ENCODE peak calls at places on chromosomes 12 and 14, in six cellular contexts. B, H, I, C, T and F are unnamed samples.

GRCh38 chr12:110796952-110797351 is 49.8 kb upstream of the CCDC63 start:
- DNase-seq in I (no peak), B (no peak), T (peak; percentile 12), H (no peak), C (no peak), F (no peak)

GRCh38 chr12:56221233-56221756 is 427 bp downstream of the RNF41 start:
- DNase-seq in T (peak; percentile 73), C (no peak), H (peak; percentile 70), I (no peak), B (no peak), F (no peak)

GRCh38 chr14:33061667-33062325 is 123.1 kb downstream of the NPAS3 start:
- DNase-seq in C (no peak), I (no peak), B (no peak), H (no peak), T (no peak), F (no peak)

GRCh38 chr14:63454863-63455622 is 88.1 kb downstream of the PPP2R5E start:
- DNase-seq in B (peak; percentile 21), I (no peak), C (peak; percentile 27), T (peak; percentile 25), H (no peak), F (peak; percentile 66)

GRCh38 chr14:89377544-89377943 is 39.5 kb downstream of the FOXN3 start:
- DNase-seq in T (no peak), H (no peak), I (no peak), C (no peak), B (no peak), F (no peak)

GRCh38 chr14:26939756-26940155 is 341.9 kb upstream of the NOVA1 start:
- DNase-seq in C (no peak), B (no peak), I (no peak), T (no peak), H (no peak), F (no peak)

GRCh38 chr14:64796369-64796768 is 83.3 kb downstream of the SPTB start:
- DNase-seq in C (no peak), T (no peak), H (no peak), I (no peak), B (no peak), F (no peak)

GRCh38 chr12:8687846-8688601 is 9.8 kb upstream of the RIMKLB start:
- DNase-seq in H (peak; percentile 97), C (peak; percentile 40), T (peak; percentile 64), B (peak; percentile 63), I (no peak), F (no peak)

GRCh38 chr14:97061198-97061597 is 264.0 kb downstream of the VRK1 start:
- DNase-seq in B (no peak), H (no peak), C (no peak), T (no peak), I (no peak), F (no peak)

GRCh38 chr12:62211510-62211909 is 48.7 kb upstream of the USP15 start:
- DNase-seq in T (no peak), I (no peak), C (peak; percentile 93), B (peak; percentile 91), H (no peak), F (no peak)

GRCh38 chr14:49052516-49052915 is 533.7 kb downstream of the RPS29 start:
- DNase-seq in H (no peak), B (no peak), C (no peak), T (no peak), I (no peak), F (no peak)

GRCh38 chr14:33617154-33617553 is 333.7 kb downstream of the EGLN3 start:
- DNase-seq in C (no peak), B (no peak), I (no peak), H (no peak), T (peak; percentile 90), F (no peak)

GRCh38 chr12:103652808-103653207 is 65.7 kb downstream of the STAB2 start:
- DNase-seq in H (peak; percentile 37), T (no peak), B (no peak), I (no peak), C (no peak), F (no peak)

GRCh38 chr14:42715316-42715715 is 1108.6 kb downstream of the LRFN5 start:
- DNase-seq in C (no peak), H (no peak), I (no peak), T (peak; percentile 73), B (no peak), F (no peak)

GRCh38 chr12:112927925-112928324 is 10.3 kb upstream of the OAS3 start:
- DNase-seq in I (no peak), B (no peak), H (no peak), T (no peak), C (no peak), F (no peak)